ENCODE peak calls at places on chromosomes 5 and 9, in ten cellular contexts. X is RCC 7860; V is lower leg skin; C is NCI-H1417; G is naive thymus-derived CD8-positive, alpha-beta T cell; O is ELF-1; H is MV-4-11; Y is GM18507; T is neuronal stem cell; B is NCI-H1436. P is an unnamed sample.

GRCh38 chr9:98075332-98075805 is 18.8 kb downstream of the NANS start:
- DNase-seq in O (peak; percentile 28), G (no peak), H (no peak), B (no peak), Y (no peak), T (no peak), C (no peak), X (no peak), V (no peak), P (no peak)

GRCh38 chr5:113378960-113379541 is 55.7 kb downstream of the TSSK1B start:
- DNase-seq in X (peak; percentile 31), Y (peak; percentile 26), V (peak; percentile 66), T (peak; percentile 59), H (peak; percentile 59), O (peak; percentile 65), B (peak; percentile 12), G (peak; percentile 43), C (peak; percentile 40), P (peak; percentile 72)

GRCh38 chr9:121781143-121781542 is 129.7 kb downstream of the DAB2IP start:
- DNase-seq in H (no peak), B (no peak), T (no peak), C (no peak), V (no peak), X (no peak), G (no peak), O (no peak), Y (no peak), P (no peak)

GRCh38 chr5:115366223-115366622 is 69.8 kb upstream of the CCDC112 start:
- DNase-seq in X (peak; percentile 90), H (no peak), B (no peak), C (no peak), G (no peak), V (no peak), Y (no peak), T (no peak), O (peak; percentile 40), P (no peak)

GRCh38 chr9:93110400-93110855 is 14.4 kb downstream of the CARD19 start:
- DNase-seq in V (no peak), Y (no peak), G (no peak), X (no peak), H (no peak), C (no peak), B (no peak), O (no peak), T (no peak), P (no peak)

GRCh38 chr9:87950765-87951488 is 23.4 kb downstream of the CDK20 start:
- DNase-seq in X (no peak), G (no peak), H (peak; percentile 5), O (peak; percentile 62), B (no peak), Y (no peak), V (no peak), T (peak; percentile 24), C (no peak), P (peak; percentile 54)

GRCh38 chr5:147690595-147690994 is 91.9 kb downstream of the JAKMIP2 start:
- DNase-seq in C (no peak), Y (no peak), X (no peak), G (no peak), B (no peak), V (no peak), H (no peak), O (peak; percentile 34), T (no peak), P (peak; percentile 5)

GRCh38 chr9:134185536-134186011 is 21.2 kb upstream of the RNU6ATAC start:
- DNase-seq in V (no peak), G (peak; percentile 46), O (no peak), T (no peak), Y (no peak), B (no peak), C (no peak), X (no peak), H (peak; percentile 52), P (peak; percentile 58)

GRCh38 chr5:142011572-142012185 is 1.1 kb downstream of the GNPDA1 start:
- DNase-seq in G (no peak), Y (no peak), V (no peak), C (no peak), B (no peak), H (no peak), O (no peak), T (no peak), X (no peak), P (no peak)